ENCODE peak calls at places on chromosomes 16 and 17, in four cellular contexts. Q is heart left ventricle, E is GM06990, D is sigmoid colon. F is an unnamed sample.

GRCh38 chr17:31527606-31528005 is 136.1 kb downstream of the RAB11FIP4 start:
- DNase-seq in Q (no peak), E (no peak), D (no peak), F (no peak)

GRCh38 chr17:37708616-37709212 is 36.1 kb downstream of the HNF1B start:
- DNase-seq in Q (no peak), E (no peak), D (no peak), F (peak; percentile 53)

GRCh38 chr16:29820271-29820701 is at the start of gene MVP:
- DNase-seq in Q (peak; percentile 78), E (peak; percentile 48), D (peak; percentile 89), F (peak; percentile 79)

GRCh38 chr16:69906838-69907301 is 44.3 kb upstream of the CLEC18A start:
- DNase-seq in Q (no peak), E (no peak), D (no peak), F (no peak)

GRCh38 chr17:42673885-42674754 is 2.7 kb downstream of the PLEKHH3 start:
- DNase-seq in Q (peak; percentile 78), E (peak; percentile 63), D (peak; percentile 89), F (peak; percentile 68)

GRCh38 chr17:49969134-49969759 is at the start of gene DLX4:
- DNase-seq in Q (no peak), E (no peak), D (no peak), F (peak; percentile 58)

GRCh38 chr17:79562806-79563141 is 48.1 kb downstream of the RBFOX3 start:
- DNase-seq in Q (no peak), E (no peak), D (peak; percentile 13), F (no peak)

GRCh38 chr17:57940217-57940616 is 15.0 kb downstream of the CUEDC1 start:
- DNase-seq in Q (no peak), E (no peak), D (no peak), F (no peak)

GRCh38 chr16:69939821-69940585 is 11.1 kb upstream of the CLEC18A start:
- DNase-seq in Q (peak; percentile 15), E (no peak), D (no peak), F (no peak)

GRCh38 chr17:40658396-40658795 is 6.6 kb downstream of the KRT222 start:
- DNase-seq in Q (no peak), E (no peak), D (no peak), F (no peak)

GRCh38 chr16:81545470-81546175 is 101.0 kb downstream of the CMIP start:
- DNase-seq in Q (no peak), E (no peak), D (no peak), F (no peak)

GRCh38 chr16:72908362-72908838 is 139.5 kb downstream of the ZFHX3 start:
- DNase-seq in Q (no peak), E (no peak), D (no peak), F (peak; percentile 39)

GRCh38 chr16:68961778-68962402 is 118.6 kb downstream of the TANGO6 start:
- DNase-seq in Q (no peak), E (no peak), D (no peak), F (no peak)

GRCh38 chr17:7391307-7391706 is 3.0 kb downstream of the PLSCR3 start:
- DNase-seq in Q (no peak), E (no peak), D (no peak), F (no peak)

GRCh38 chr17:79391808-79392233 is 219.0 kb downstream of the RBFOX3 start:
- DNase-seq in Q (peak; percentile 55), E (peak; percentile 60), D (peak; percentile 86), F (peak; percentile 64)

GRCh38 chr17:57097832-57098421 is 12.9 kb downstream of the AKAP1 start:
- DNase-seq in Q (peak; percentile 65), E (no peak), D (peak; percentile 86), F (peak; percentile 79)

GRCh38 chr16:82187829-82188228 is 17.8 kb upstream of the MPHOSPH6 start:
- DNase-seq in Q (no peak), E (no peak), D (no peak), F (no peak)

GRCh38 chr17:28008526-28008925 is 34.0 kb upstream of the NLK start:
- DNase-seq in Q (peak; percentile 40), E (no peak), D (no peak), F (peak; percentile 79)
- TF ChIP-seq CTCF in Q (no peak), E (no peak), D (no peak), F (no peak)

GRCh38 chr17:78327880-78328279 is 32.0 kb downstream of the SOCS3 start:
- DNase-seq in Q (no peak), E (no peak), D (no peak), F (no peak)

GRCh38 chr17:78332530-78332929 is 27.3 kb downstream of the SOCS3 start:
- DNase-seq in Q (no peak), E (no peak), D (no peak), F (no peak)

GRCh38 chr17:78332991-78333390 is 26.9 kb downstream of the SOCS3 start:
- DNase-seq in Q (no peak), E (no peak), D (no peak), F (no peak)

GRCh38 chr17:78330570-78331224 is 29.2 kb downstream of the SOCS3 start:
- DNase-seq in Q (peak; percentile 69), E (no peak), D (no peak), F (peak; percentile 95)

DNA sequence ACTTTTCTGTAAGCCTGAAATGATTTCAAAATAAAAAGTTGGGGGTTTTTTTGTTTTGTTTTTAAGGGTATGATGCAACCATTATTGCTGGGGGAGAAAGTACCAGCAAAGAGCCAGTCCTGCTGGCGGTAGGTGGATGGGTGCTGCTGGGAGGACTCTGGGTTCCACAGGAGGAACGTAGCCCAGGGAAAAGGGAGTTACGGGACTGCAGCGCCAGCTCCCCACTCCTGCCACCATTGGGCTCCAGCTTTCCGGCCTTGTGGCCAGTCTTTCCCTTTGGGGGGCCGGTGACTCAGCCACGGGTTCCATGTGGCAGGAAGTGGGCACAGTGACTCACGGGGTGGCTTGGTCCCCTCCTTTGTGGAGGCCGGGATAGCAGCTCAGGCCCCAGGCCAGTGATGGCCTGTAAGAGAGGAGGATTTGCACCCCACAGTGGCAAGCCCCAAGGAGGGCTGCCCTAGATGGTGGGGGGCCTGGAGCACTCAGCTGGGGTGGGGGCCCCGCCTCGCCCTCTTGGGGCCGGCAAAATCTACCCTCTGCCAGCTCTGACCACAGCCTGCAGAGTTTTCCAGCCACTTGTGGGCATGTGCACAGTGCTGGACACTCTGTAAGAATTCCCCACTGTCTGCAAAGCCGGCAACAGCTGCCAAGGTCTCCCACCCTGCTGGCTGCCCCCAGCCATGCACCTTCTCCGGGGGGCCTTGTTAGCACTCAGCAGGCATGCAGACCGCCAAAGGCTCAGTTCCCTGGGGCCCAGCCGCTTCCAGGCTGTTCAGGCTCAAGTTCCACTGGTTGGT is 30.4 kb downstream of the SOCS3 start:
- DNase-seq in Q (no peak), E (no peak), D (no peak), F (peak; percentile 89)
- TF ChIP-seq CTCF in Q (no peak), E (no peak), D (no peak), F (no peak)

GRCh38 chr17:76504117-76504516 is 2.9 kb upstream of the RHBDF2 start:
- DNase-seq in Q (no peak), E (no peak), D (no peak), F (no peak)
- TF ChIP-seq CTCF in Q (no peak), E (no peak), D (no peak), F (no peak)

GRCh38 chr16:8905168-8905762 is 23.1 kb downstream of the LITAFD start:
- DNase-seq in Q (no peak), E (no peak), D (no peak), F (peak; percentile 25)
- TF ChIP-seq CTCF in Q (no peak), E (peak; percentile 43), D (no peak), F (peak; percentile 34)

DNA sequence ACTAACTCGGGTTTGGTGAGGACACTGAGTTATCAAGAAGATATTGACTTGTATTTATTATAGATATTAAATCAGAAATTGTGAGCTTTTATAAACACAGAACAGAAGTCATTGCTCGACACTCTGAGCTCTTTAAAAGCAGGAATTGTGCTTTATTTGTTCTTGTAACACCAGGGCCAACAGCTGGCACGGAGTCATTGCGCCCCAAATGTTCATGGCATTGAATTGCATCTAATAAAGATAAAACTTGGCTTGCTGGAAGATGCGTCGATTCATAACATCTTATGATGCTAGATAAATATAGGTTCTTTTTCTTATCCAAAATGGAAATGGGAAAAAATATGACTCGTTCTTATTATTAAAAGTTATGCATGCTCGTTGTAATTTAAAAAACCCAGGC is 11.8 kb upstream of the MLYCD start:
- DNase-seq in Q (no peak), E (no peak), D (no peak), F (peak; percentile 10)
- TF ChIP-seq CTCF in Q (no peak), E (peak; percentile 17), D (no peak), F (peak; percentile 20)

DNA sequence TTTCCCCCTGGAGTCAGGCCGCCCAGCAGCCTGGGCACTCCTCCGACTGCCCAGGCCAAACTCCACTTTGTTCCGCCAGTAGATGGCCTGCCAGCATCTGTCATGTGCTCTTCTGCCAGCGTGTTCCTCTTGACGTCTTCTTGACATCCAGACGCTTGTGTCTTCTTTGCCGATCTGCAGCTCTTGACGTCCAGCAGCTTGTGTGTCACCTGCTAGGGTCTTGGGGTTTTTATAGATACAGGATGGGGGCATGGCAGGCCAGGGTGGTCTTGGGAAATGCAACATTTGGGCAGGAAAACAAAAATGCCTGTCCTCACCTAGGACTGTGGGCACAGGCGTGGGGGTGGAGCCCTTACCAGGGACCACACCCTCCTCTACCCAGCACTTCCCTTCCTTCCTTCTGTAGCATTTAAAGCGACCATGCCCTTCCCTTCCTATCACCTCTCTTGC is 88.7 kb downstream of the BMERB1 start:
- DNase-seq in Q (peak; percentile 41), E (peak; percentile 5), D (no peak), F (peak; percentile 15)
- TF ChIP-seq CTCF in Q (no peak), E (peak; percentile 48), D (no peak), F (no peak)

GRCh38 chr16:67930191-67930590 is 1.5 kb downstream of the CTRL start:
- DNase-seq in Q (no peak), E (no peak), D (peak; percentile 61), F (no peak)

GRCh38 chr16:67933805-67934204 is 2.1 kb upstream of the CTRL start:
- DNase-seq in Q (no peak), E (no peak), D (no peak), F (no peak)

GRCh38 chr16:67932462-67932840 is 789 bp upstream of the CTRL start:
- DNase-seq in Q (no peak), E (no peak), D (no peak), F (no peak)

GRCh38 chr16:67930678-67931211 is 917 bp downstream of the CTRL start:
- DNase-seq in Q (no peak), E (no peak), D (peak; percentile 56), F (no peak)

GRCh38 chr16:67931712-67932461 is at the start of gene CTRL:
- DNase-seq in Q (no peak), E (no peak), D (no peak), F (no peak)
- TF ChIP-seq CTCF in Q (no peak), E (no peak), D (no peak), F (no peak)

GRCh38 chr16:56277040-56277439 is 85.8 kb downstream of the GNAO1 start:
- DNase-seq in Q (no peak), E (no peak), D (no peak), F (peak; percentile 11)
- TF ChIP-seq CTCF in Q (no peak), E (no peak), D (peak; percentile 36), F (peak; percentile 29)

F was measured in MCF 10A.